ENCODE peak calls at places on chromosome 6, in four cellular contexts. One of them, this sample, is unnamed.
A peak's percentile ranks its signal among the peaks of the same experiment; 100 is the strongest.

GRCh38 chr6:149397384-149397783 is 2.7 kb upstream of the SUMO4 start:
- DNase-seq in T47D: no peak
- DNase-seq in prostate gland: no peak
- DNase-seq in foreskin fibroblast: no peak
- DNase-seq in this sample: no peak

GRCh38 chr6:37641546-37641945 is 56.1 kb downstream of the MDGA1 start:
- DNase-seq in T47D: no peak
- DNase-seq in foreskin fibroblast: no peak
- DNase-seq in prostate gland: no peak
- DNase-seq in this sample: no peak

GRCh38 chr6:11160199-11160598 is 48.7 kb upstream of the ERVFRD-1 start:
- DNase-seq in foreskin fibroblast: peak; percentile 38
- DNase-seq in prostate gland: no peak
- DNase-seq in T47D: no peak
- DNase-seq in this sample: no peak

GRCh38 chr6:88220493-88220892 is 54.3 kb upstream of the CNR1 start:
- DNase-seq in foreskin fibroblast: peak; percentile 21
- DNase-seq in prostate gland: no peak
- DNase-seq in T47D: peak; percentile 9
- DNase-seq in this sample: no peak

GRCh38 chr6:25034477-25034876 is 98.7 kb upstream of the RIPOR2 start:
- DNase-seq in foreskin fibroblast: no peak
- DNase-seq in T47D: no peak
- DNase-seq in prostate gland: no peak
- DNase-seq in this sample: no peak

GRCh38 chr6:121851056-121851455 is 415.6 kb downstream of the GJA1 start:
- DNase-seq in T47D: no peak
- DNase-seq in foreskin fibroblast: peak; percentile 42
- DNase-seq in prostate gland: no peak
- DNase-seq in this sample: no peak

GRCh38 chr6:72930733-72931132 is 294.6 kb downstream of the KHDC1L start:
- DNase-seq in T47D: no peak
- DNase-seq in prostate gland: no peak
- DNase-seq in foreskin fibroblast: no peak
- DNase-seq in this sample: no peak

GRCh38 chr6:154520280-154520679 is 9.8 kb upstream of the CNKSR3 start:
- DNase-seq in T47D: no peak
- DNase-seq in foreskin fibroblast: no peak
- DNase-seq in prostate gland: no peak
- DNase-seq in this sample: no peak

GRCh38 chr6:29912840-29913239 is 29.5 kb upstream of the HLA-A start:
- DNase-seq in foreskin fibroblast: no peak
- DNase-seq in T47D: no peak
- DNase-seq in prostate gland: no peak
- DNase-seq in this sample: no peak

GRCh38 chr6:56683882-56684281 is 41.2 kb upstream of the DST start:
- DNase-seq in foreskin fibroblast: peak; percentile 96
- DNase-seq in T47D: peak; percentile 24
- DNase-seq in prostate gland: peak; percentile 51
- DNase-seq in this sample: peak; percentile 59

GRCh38 chr6:83071707-83072106 is 4.2 kb downstream of the DOP1A start:
- DNase-seq in foreskin fibroblast: no peak
- DNase-seq in T47D: no peak
- DNase-seq in prostate gland: no peak
- DNase-seq in this sample: no peak

GRCh38 chr6:148747493-148748160 is 797 bp downstream of the UST start:
- DNase-seq in foreskin fibroblast: peak; percentile 68
- DNase-seq in T47D: peak; percentile 16
- DNase-seq in prostate gland: peak; percentile 58
- DNase-seq in this sample: peak; percentile 26

GRCh38 chr6:24339932-24340331 is 17.9 kb downstream of the DCDC2 start:
- DNase-seq in foreskin fibroblast: no peak
- DNase-seq in T47D: no peak
- DNase-seq in prostate gland: no peak
- DNase-seq in this sample: no peak

GRCh38 chr6:22231616-22232015 is 65.2 kb downstream of the PRL start:
- DNase-seq in T47D: no peak
- DNase-seq in foreskin fibroblast: no peak
- DNase-seq in prostate gland: no peak
- DNase-seq in this sample: no peak

GRCh38 chr6:91637217-91637616 is 1050.3 kb upstream of the MAP3K7 start:
- DNase-seq in prostate gland: no peak
- DNase-seq in T47D: no peak
- DNase-seq in foreskin fibroblast: no peak
- DNase-seq in this sample: no peak

GRCh38 chr6:28980797-28981390 is 24.2 kb downstream of the ZNF311 start:
- DNase-seq in T47D: no peak
- DNase-seq in prostate gland: no peak
- DNase-seq in foreskin fibroblast: peak; percentile 85
- DNase-seq in this sample: peak; percentile 81

GRCh38 chr6:81656231-81656630 is 96.2 kb downstream of the TENT5A start:
- DNase-seq in prostate gland: no peak
- DNase-seq in foreskin fibroblast: no peak
- DNase-seq in T47D: no peak
- DNase-seq in this sample: no peak

GRCh38 chr6:169907419-169908115 is 156.1 kb downstream of the ERMARD start:
- DNase-seq in foreskin fibroblast: no peak
- DNase-seq in T47D: no peak
- DNase-seq in prostate gland: no peak
- DNase-seq in this sample: no peak

GRCh38 chr6:90403489-90404381 is 107.1 kb upstream of the BACH2 start:
- DNase-seq in T47D: no peak
- DNase-seq in foreskin fibroblast: peak; percentile 68
- DNase-seq in prostate gland: no peak
- DNase-seq in this sample: no peak

GRCh38 chr6:82273295-82273694 is 25.8 kb upstream of the IBTK start:
- DNase-seq in T47D: no peak
- DNase-seq in prostate gland: no peak
- DNase-seq in foreskin fibroblast: no peak
- DNase-seq in this sample: no peak

GRCh38 chr6:158752613-158753012 is 66.6 kb downstream of the EZR start:
- DNase-seq in foreskin fibroblast: peak; percentile 58
- DNase-seq in T47D: no peak
- DNase-seq in prostate gland: no peak
- DNase-seq in this sample: no peak

GRCh38 chr6:39178804-39179203 is 50.5 kb downstream of the KCNK5 start:
- DNase-seq in foreskin fibroblast: no peak
- DNase-seq in prostate gland: no peak
- DNase-seq in T47D: no peak
- DNase-seq in this sample: no peak

GRCh38 chr6:33312361-33313104 is 1.3 kb downstream of the TAPBP start:
- DNase-seq in prostate gland: peak; percentile 93
- DNase-seq in T47D: peak; percentile 82
- DNase-seq in foreskin fibroblast: peak; percentile 72
- DNase-seq in this sample: peak; percentile 75

GRCh38 chr6:7820288-7820835 is 90.2 kb downstream of the TXNDC5 start:
- DNase-seq in T47D: no peak
- DNase-seq in prostate gland: no peak
- DNase-seq in foreskin fibroblast: no peak
- DNase-seq in this sample: no peak

GRCh38 chr6:150766201-150766997 is 99.1 kb upstream of the MTHFD1L start:
- DNase-seq in foreskin fibroblast: no peak
- DNase-seq in T47D: no peak
- DNase-seq in prostate gland: no peak
- DNase-seq in this sample: no peak

GRCh38 chr6:3619201-3619600 is 132.3 kb downstream of the PXDC1 start:
- DNase-seq in T47D: no peak
- DNase-seq in prostate gland: no peak
- DNase-seq in foreskin fibroblast: no peak
- DNase-seq in this sample: no peak

GRCh38 chr6:108748063-108748462 is 100.2 kb upstream of the ARMC2 start:
- DNase-seq in T47D: no peak
- DNase-seq in prostate gland: no peak
- DNase-seq in foreskin fibroblast: peak; percentile 65
- DNase-seq in this sample: no peak

GRCh38 chr6:80789912-80790635 is 683.6 kb downstream of the BCKDHB start:
- DNase-seq in foreskin fibroblast: peak; percentile 35
- DNase-seq in prostate gland: no peak
- DNase-seq in T47D: no peak
- DNase-seq in this sample: no peak

GRCh38 chr6:108941867-108942266 is 93.6 kb downstream of the ARMC2 start:
- DNase-seq in foreskin fibroblast: no peak
- DNase-seq in T47D: no peak
- DNase-seq in prostate gland: no peak
- DNase-seq in this sample: no peak

GRCh38 chr6:290111-290932 is 2.0 kb upstream of the DUSP22 start:
- DNase-seq in prostate gland: no peak
- DNase-seq in T47D: no peak
- DNase-seq in foreskin fibroblast: no peak
- DNase-seq in this sample: no peak

GRCh38 chr6:21414065-21414464 is 179.5 kb upstream of the SOX4 start:
- DNase-seq in prostate gland: no peak
- DNase-seq in foreskin fibroblast: no peak
- DNase-seq in T47D: no peak
- DNase-seq in this sample: no peak

GRCh38 chr6:23003671-23004598 is 434.6 kb downstream of the HDGFL1 start:
- DNase-seq in prostate gland: no peak
- DNase-seq in T47D: no peak
- DNase-seq in foreskin fibroblast: peak; percentile 95
- DNase-seq in this sample: peak; percentile 13

GRCh38 chr6:52416629-52417151 is 3.5 kb upstream of the EFHC1 start:
- DNase-seq in foreskin fibroblast: peak; percentile 76
- DNase-seq in prostate gland: peak; percentile 46
- DNase-seq in T47D: peak; percentile 37
- DNase-seq in this sample: peak; percentile 44

GRCh38 chr6:37501632-37502466 is 2.2 kb upstream of the CCDC167 start:
- DNase-seq in prostate gland: no peak
- DNase-seq in foreskin fibroblast: no peak
- DNase-seq in T47D: no peak
- DNase-seq in this sample: no peak

GRCh38 chr6:137120748-137121147 is 52.7 kb downstream of the IL22RA2 start:
- DNase-seq in T47D: no peak
- DNase-seq in prostate gland: no peak
- DNase-seq in foreskin fibroblast: no peak
- DNase-seq in this sample: no peak

GRCh38 chr6:107103082-107103481 is 12.2 kb downstream of the BEND3 start:
- DNase-seq in T47D: no peak
- DNase-seq in foreskin fibroblast: no peak
- DNase-seq in prostate gland: no peak
- DNase-seq in this sample: no peak

GRCh38 chr6:29733057-29733456 is 9.8 kb downstream of the HLA-F start:
- DNase-seq in T47D: no peak
- DNase-seq in foreskin fibroblast: no peak
- DNase-seq in prostate gland: no peak
- DNase-seq in this sample: no peak

This sample was measured in hepatic stellate cell.